ENCODE peak calls at places on chromosomes 4 and X, in four cellular contexts. One of them, this sample, is unnamed.
A peak's percentile ranks its signal among the peaks of the same experiment; 100 is the strongest.

GRCh38 chr4:158823461-158823873 is 54.6 kb downstream of the FNIP2 start:
- DNase-seq in GM12878: no peak
- DNase-seq in K562: no peak
- DNase-seq in HepG2: no peak
- DNase-seq in this sample: no peak

GRCh38 chr4:7415927-7416686 is 18.6 kb downstream of the PSAPL1 start:
- DNase-seq in GM12878: no peak
- DNase-seq in HepG2: no peak
- DNase-seq in K562: no peak
- DNase-seq in this sample: no peak

GRCh38 chr4:57499786-57500185 is 389.6 kb upstream of the IGFBP7 start:
- DNase-seq in K562: peak; percentile 2
- DNase-seq in HepG2: peak; percentile 42
- DNase-seq in GM12878: no peak
- DNase-seq in this sample: no peak

GRCh38 chrX:30141966-30142365 is 73.4 kb upstream of the MAGEB2 start:
- DNase-seq in K562: peak; percentile 37
- DNase-seq in HepG2: peak; percentile 27
- DNase-seq in GM12878: no peak
- DNase-seq in this sample: peak; percentile 37

GRCh38 chr4:1205641-1206298 is 33.4 kb upstream of the SPON2 start:
- DNase-seq in GM12878: no peak
- DNase-seq in HepG2: no peak
- DNase-seq in K562: no peak
- DNase-seq in this sample: no peak

GRCh38 chr4:41256740-41257256 is at the start of gene UCHL1:
- DNase-seq in GM12878: no peak
- DNase-seq in HepG2: no peak
- DNase-seq in K562: no peak
- DNase-seq in this sample: peak; percentile 79

GRCh38 chr4:53119685-53120084 is 246.2 kb downstream of the SCFD2 start:
- DNase-seq in HepG2: peak; percentile 40
- DNase-seq in GM12878: no peak
- DNase-seq in K562: no peak
- DNase-seq in this sample: peak; percentile 21

GRCh38 chrX:150254909-150255308 is 108.2 kb upstream of the MAMLD1 start:
- DNase-seq in HepG2: no peak
- DNase-seq in K562: no peak
- DNase-seq in GM12878: no peak
- DNase-seq in this sample: no peak

GRCh38 chrX:10239611-10240064 is 82.9 kb downstream of the CLCN4 start:
- DNase-seq in K562: no peak
- DNase-seq in GM12878: no peak
- DNase-seq in HepG2: no peak
- DNase-seq in this sample: no peak

GRCh38 chr4:7103031-7103598 is 35.3 kb upstream of the GRPEL1 start:
- DNase-seq in K562: peak; percentile 99
- DNase-seq in HepG2: peak; percentile 64
- DNase-seq in GM12878: peak; percentile 23
- DNase-seq in this sample: peak; percentile 96

GRCh38 chr4:106898621-106899230 is 137.4 kb downstream of the DKK2 start:
- DNase-seq in GM12878: no peak
- DNase-seq in K562: peak; percentile 27
- DNase-seq in HepG2: peak; percentile 32
- DNase-seq in this sample: peak; percentile 36

GRCh38 chr4:75724867-75725724 is 719 bp downstream of the USO1 start:
- DNase-seq in K562: peak; percentile 77
- DNase-seq in HepG2: peak; percentile 69
- DNase-seq in GM12878: peak; percentile 41
- DNase-seq in this sample: peak; percentile 50

GRCh38 chr4:152691761-152692160 is 12.0 kb upstream of the TMEM154 start:
- DNase-seq in K562: no peak
- DNase-seq in HepG2: peak; percentile 20
- DNase-seq in GM12878: no peak
- DNase-seq in this sample: no peak

GRCh38 chr4:112361181-112361791 is 64.1 kb downstream of the ALPK1 start:
- DNase-seq in HepG2: peak; percentile 42
- DNase-seq in K562: no peak
- DNase-seq in GM12878: peak; percentile 82
- DNase-seq in this sample: no peak

GRCh38 chr4:139686988-139687387 is 21.4 kb downstream of the MGST2 start:
- DNase-seq in HepG2: no peak
- DNase-seq in GM12878: no peak
- DNase-seq in K562: no peak
- DNase-seq in this sample: no peak

GRCh38 chr4:132642196-132642817 is 506.8 kb upstream of the PCDH10 start:
- DNase-seq in GM12878: peak; percentile 3
- DNase-seq in HepG2: peak; percentile 20
- DNase-seq in K562: peak; percentile 10
- DNase-seq in this sample: peak; percentile 55

GRCh38 chrX:1466971-1467561 is 14.4 kb upstream of the ASMTL start:
- DNase-seq in GM12878: no peak
- DNase-seq in HepG2: no peak
- DNase-seq in K562: no peak
- DNase-seq in this sample: no peak

GRCh38 chrX:51568586-51568985 is 50.1 kb downstream of the CENPVL3 start:
- DNase-seq in GM12878: no peak
- DNase-seq in K562: no peak
- DNase-seq in HepG2: no peak
- DNase-seq in this sample: no peak

GRCh38 chr4:14169460-14169859 is 541.9 kb upstream of the BOD1L1 start:
- DNase-seq in GM12878: no peak
- DNase-seq in HepG2: no peak
- DNase-seq in K562: no peak
- DNase-seq in this sample: no peak

GRCh38 chrX:15738686-15739016 is 581 bp downstream of the CA5B start:
- DNase-seq in GM12878: no peak
- DNase-seq in K562: no peak
- DNase-seq in HepG2: no peak
- DNase-seq in this sample: no peak

GRCh38 chr4:47017494-47017893 is 13.9 kb upstream of the GABRB1 start:
- DNase-seq in GM12878: no peak
- DNase-seq in K562: no peak
- DNase-seq in HepG2: no peak
- DNase-seq in this sample: no peak

GRCh38 chrX:104166735-104167436 is 633 bp downstream of the FAM199X start:
- DNase-seq in HepG2: no peak
- DNase-seq in K562: peak; percentile 13
- DNase-seq in GM12878: no peak
- DNase-seq in this sample: no peak

GRCh38 chr4:82799006-82799881 is 648 bp upstream of the SCD5 start:
- DNase-seq in GM12878: no peak
- DNase-seq in HepG2: no peak
- DNase-seq in K562: no peak
- DNase-seq in this sample: no peak

GRCh38 chrX:134622813-134623185 is 35.5 kb downstream of the PLAC1 start:
- DNase-seq in HepG2: no peak
- DNase-seq in K562: no peak
- DNase-seq in GM12878: no peak
- DNase-seq in this sample: no peak

GRCh38 chr4:86521373-86521969 is 72.6 kb upstream of the PTPN13 start:
- DNase-seq in K562: no peak
- DNase-seq in GM12878: no peak
- DNase-seq in HepG2: no peak
- DNase-seq in this sample: no peak

DNA sequence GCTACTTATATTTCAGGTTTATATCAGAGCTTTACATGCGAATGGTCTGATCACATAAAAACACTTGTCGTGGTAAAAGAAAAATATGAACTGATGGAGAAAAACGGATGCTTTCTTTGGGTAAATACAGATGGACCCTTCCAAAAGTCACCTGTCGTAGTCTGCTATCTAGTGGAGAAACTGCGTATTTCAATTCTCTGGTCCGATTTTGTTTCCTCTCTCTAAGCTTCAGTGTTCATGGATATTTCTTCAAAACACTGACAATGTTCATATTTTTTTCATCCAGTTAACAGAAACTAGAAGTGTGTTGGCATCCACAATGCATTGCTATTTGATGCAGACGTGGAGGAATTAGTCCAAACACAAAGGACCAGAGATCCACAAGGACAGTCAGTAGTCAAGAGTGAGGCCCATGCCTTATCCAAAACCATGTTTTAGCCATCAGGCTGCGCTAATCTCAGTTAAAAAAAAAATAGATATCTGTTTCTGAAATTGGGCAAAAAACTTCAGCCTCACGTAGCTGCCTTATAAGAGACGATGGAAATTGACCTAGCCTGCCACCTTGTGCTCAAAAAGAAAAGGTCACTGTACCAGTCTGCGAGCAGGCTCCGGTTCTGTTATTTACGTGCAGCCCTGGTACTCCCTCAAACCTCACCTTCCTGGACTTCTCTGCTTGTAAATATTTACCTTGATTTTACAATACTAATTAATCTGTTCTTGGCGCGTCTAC is 16.0 kb downstream of the MEPE start:
- DNase-seq in K562: peak; percentile 45
- DNase-seq in GM12878: no peak
- DNase-seq in HepG2: peak; percentile 47
- DNase-seq in this sample: peak; percentile 61
- TF ChIP-seq FOXM1 in K562: no peak
- TF ChIP-seq FOXM1 in GM12878: no peak
- TF ChIP-seq FOXM1 in HepG2: no peak
- TF ChIP-seq FOXM1 in this sample: no peak

GRCh38 chr4:91325495-91325894 is 978.3 kb upstream of the GRID2 start:
- DNase-seq in HepG2: no peak
- DNase-seq in K562: no peak
- DNase-seq in GM12878: no peak
- DNase-seq in this sample: no peak
- TF ChIP-seq SP1 in HepG2: no peak
- TF ChIP-seq SP1 in K562: no peak
- TF ChIP-seq SP1 in GM12878: no peak
- TF ChIP-seq SP1 in this sample: no peak

DNA sequence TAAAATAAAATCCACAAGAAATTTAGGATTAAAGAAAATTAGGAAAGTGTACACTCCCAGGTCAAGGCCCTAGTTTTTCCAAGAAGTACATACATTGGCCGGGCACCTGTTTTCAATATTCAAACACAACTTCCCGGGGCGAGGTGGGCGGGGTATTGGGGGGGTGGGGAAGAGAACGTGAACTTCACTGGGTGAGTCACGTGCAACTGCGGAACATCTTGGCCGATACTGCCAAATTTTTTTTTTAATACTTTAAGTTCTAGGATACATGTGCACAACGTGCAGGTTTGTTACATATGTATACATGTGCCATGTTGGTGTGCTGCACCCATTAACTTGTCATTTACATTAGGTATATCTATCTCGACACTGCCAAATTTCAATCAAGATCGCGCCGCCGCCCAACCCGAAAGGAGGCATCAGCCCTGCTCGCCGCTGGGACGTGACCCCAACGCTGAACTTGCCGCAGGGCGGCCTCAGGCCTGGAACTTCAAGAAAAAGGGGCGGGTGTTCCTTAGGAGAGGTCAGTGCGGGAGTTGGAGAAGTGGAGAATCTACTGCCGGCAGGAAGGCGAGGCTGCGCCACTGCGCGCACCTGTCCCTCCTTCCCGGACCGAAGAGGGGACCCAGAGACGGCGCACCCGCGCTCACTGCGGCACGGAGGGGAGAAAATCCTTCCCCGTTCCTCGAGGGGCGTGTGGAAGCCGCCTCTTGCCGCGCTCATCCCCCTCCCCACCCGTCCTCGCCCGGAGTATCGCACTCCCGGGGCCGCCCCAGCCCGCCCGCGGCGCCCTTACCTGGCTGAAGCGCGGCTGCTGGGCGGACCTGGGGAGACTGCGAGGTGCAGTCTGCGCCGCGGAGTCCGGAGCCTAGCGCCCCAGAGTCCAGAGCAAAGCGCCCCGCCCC is at the start of gene TEC:
- DNase-seq in GM12878: no peak
- DNase-seq in K562: peak; percentile 70
- DNase-seq in HepG2: no peak
- DNase-seq in this sample: peak; percentile 32
- TF ChIP-seq FOXM1 in GM12878: no peak
- TF ChIP-seq FOXM1 in K562: peak; percentile 28
- TF ChIP-seq FOXM1 in HepG2: no peak
- TF ChIP-seq FOXM1 in this sample: no peak

GRCh38 chrX:13837290-13837745 is 20.4 kb upstream of the GPM6B start:
- DNase-seq in GM12878: no peak
- DNase-seq in K562: no peak
- DNase-seq in HepG2: no peak
- DNase-seq in this sample: peak; percentile 23
- TF ChIP-seq SP1 in GM12878: no peak
- TF ChIP-seq SP1 in K562: no peak
- TF ChIP-seq SP1 in HepG2: no peak
- TF ChIP-seq SP1 in this sample: no peak

GRCh38 chrX:24479924-24480722 is 15.0 kb downstream of the PDK3 start:
- DNase-seq in GM12878: peak; percentile 81
- DNase-seq in HepG2: no peak
- DNase-seq in K562: no peak
- DNase-seq in this sample: no peak
- TF ChIP-seq FOXM1 in GM12878: no peak
- TF ChIP-seq FOXM1 in HepG2: no peak
- TF ChIP-seq FOXM1 in K562: no peak
- TF ChIP-seq FOXM1 in this sample: no peak

GRCh38 chrX:132671229-132671641 is 182.4 kb upstream of the MBNL3 start:
- DNase-seq in GM12878: no peak
- DNase-seq in HepG2: no peak
- DNase-seq in K562: no peak
- DNase-seq in this sample: no peak
- TF ChIP-seq SP1 in GM12878: no peak
- TF ChIP-seq SP1 in HepG2: no peak
- TF ChIP-seq SP1 in K562: no peak
- TF ChIP-seq SP1 in this sample: no peak

GRCh38 chrX:152647978-152648377 is 10.3 kb downstream of the GABRQ start:
- DNase-seq in GM12878: no peak
- DNase-seq in K562: peak; percentile 44
- DNase-seq in HepG2: no peak
- DNase-seq in this sample: no peak
- TF ChIP-seq FOXM1 in GM12878: no peak
- TF ChIP-seq FOXM1 in K562: no peak
- TF ChIP-seq FOXM1 in HepG2: no peak
- TF ChIP-seq FOXM1 in this sample: no peak

DNA sequence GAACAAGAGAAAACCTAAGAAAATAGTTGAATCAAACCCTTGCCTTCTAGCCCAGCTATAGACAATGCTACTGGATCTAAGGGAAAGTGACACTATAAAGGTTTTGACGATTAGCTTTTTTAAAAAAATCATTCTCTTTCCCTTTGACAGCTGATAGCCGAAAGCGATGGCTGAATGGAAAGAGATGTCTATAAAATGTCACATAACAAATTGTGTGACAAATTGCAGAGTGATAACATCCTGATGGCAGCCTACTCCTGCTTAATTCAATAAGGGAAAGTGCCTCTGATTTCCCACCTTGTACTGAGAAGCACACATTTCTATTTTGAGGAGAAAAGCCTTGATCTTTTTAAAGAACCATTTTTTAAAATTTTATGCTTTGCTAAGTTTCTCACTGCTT is 114.5 kb downstream of the SORBS2 start:
- DNase-seq in GM12878: no peak
- DNase-seq in HepG2: no peak
- DNase-seq in K562: no peak
- DNase-seq in this sample: no peak
- TF ChIP-seq SP1 in GM12878: no peak
- TF ChIP-seq SP1 in HepG2: no peak
- TF ChIP-seq SP1 in K562: no peak
- TF ChIP-seq SP1 in this sample: no peak

This sample was measured in HEK293T.